ENCODE peak calls at places on chromosomes 11 and 22, in nine cellular contexts. One of them, this sample, is unnamed.

GRCh38 chr11:75802913-75803820 is 11.8 kb upstream of the UVRAG start:
- DNase-seq in hepatocyte: peak
- DNase-seq in posterior vena cava: peak
- DNase-seq in Daoy: peak
- DNase-seq in spleen: peak
- DNase-seq in CD14-positive monocyte: peak
- DNase-seq in nucleus accumbens: peak
- DNase-seq in neural crest cell: peak
- DNase-seq in LoVo: peak
- DNase-seq in this sample: peak

GRCh38 chr11:2703487-2704141 is 3.8 kb upstream of the KCNQ1OT1 start:
- DNase-seq in spleen: peak
- DNase-seq in posterior vena cava: peak
- DNase-seq in nucleus accumbens: no peak
- DNase-seq in hepatocyte: peak
- DNase-seq in LoVo: no peak
- DNase-seq in Daoy: no peak
- DNase-seq in CD14-positive monocyte: no peak
- DNase-seq in neural crest cell: no peak
- DNase-seq in this sample: peak

GRCh38 chr11:12529041-12529440 is 145.2 kb upstream of the TEAD1 start:
- DNase-seq in LoVo: no peak
- DNase-seq in spleen: no peak
- DNase-seq in hepatocyte: no peak
- DNase-seq in nucleus accumbens: no peak
- DNase-seq in neural crest cell: no peak
- DNase-seq in Daoy: no peak
- DNase-seq in posterior vena cava: peak
- DNase-seq in CD14-positive monocyte: no peak
- DNase-seq in this sample: no peak

GRCh38 chr11:113338730-113339129 is 24.3 kb downstream of the TTC12 start:
- DNase-seq in Daoy: no peak
- DNase-seq in posterior vena cava: no peak
- DNase-seq in hepatocyte: no peak
- DNase-seq in CD14-positive monocyte: no peak
- DNase-seq in nucleus accumbens: no peak
- DNase-seq in spleen: no peak
- DNase-seq in neural crest cell: no peak
- DNase-seq in LoVo: no peak
- DNase-seq in this sample: no peak

GRCh38 chr11:47645500-47645899 is 3.1 kb upstream of the MTCH2 start:
- DNase-seq in Daoy: no peak
- DNase-seq in spleen: no peak
- DNase-seq in hepatocyte: no peak
- DNase-seq in posterior vena cava: no peak
- DNase-seq in LoVo: no peak
- DNase-seq in CD14-positive monocyte: no peak
- DNase-seq in nucleus accumbens: no peak
- DNase-seq in neural crest cell: no peak
- DNase-seq in this sample: no peak

GRCh38 chr11:111846063-111846462 is 25.3 kb downstream of the ALG9 start:
- DNase-seq in CD14-positive monocyte: no peak
- DNase-seq in nucleus accumbens: no peak
- DNase-seq in hepatocyte: no peak
- DNase-seq in spleen: no peak
- DNase-seq in Daoy: peak
- DNase-seq in LoVo: no peak
- DNase-seq in neural crest cell: no peak
- DNase-seq in posterior vena cava: no peak
- DNase-seq in this sample: no peak

GRCh38 chr22:42228480-42228879 is 42.0 kb downstream of the TCF20 start:
- DNase-seq in posterior vena cava: no peak
- DNase-seq in LoVo: no peak
- DNase-seq in hepatocyte: no peak
- DNase-seq in nucleus accumbens: no peak
- DNase-seq in spleen: no peak
- DNase-seq in Daoy: no peak
- DNase-seq in neural crest cell: no peak
- DNase-seq in CD14-positive monocyte: no peak
- DNase-seq in this sample: no peak

GRCh38 chr11:120120805-120121335 is 17.0 kb downstream of the TRIM29 start:
- DNase-seq in posterior vena cava: no peak
- DNase-seq in Daoy: no peak
- DNase-seq in nucleus accumbens: no peak
- DNase-seq in spleen: no peak
- DNase-seq in neural crest cell: no peak
- DNase-seq in CD14-positive monocyte: no peak
- DNase-seq in hepatocyte: no peak
- DNase-seq in LoVo: no peak
- DNase-seq in this sample: no peak

GRCh38 chr11:11263238-11264030 is 89.6 kb downstream of the CSNK2A3 start:
- DNase-seq in CD14-positive monocyte: no peak
- DNase-seq in LoVo: no peak
- DNase-seq in Daoy: peak
- DNase-seq in neural crest cell: no peak
- DNase-seq in hepatocyte: no peak
- DNase-seq in posterior vena cava: no peak
- DNase-seq in nucleus accumbens: no peak
- DNase-seq in spleen: no peak
- DNase-seq in this sample: no peak

This sample was measured in sigmoid colon.